ENCODE peak calls at places on chromosomes 13 and 19, in nine cellular contexts. F is heart right ventricle; T is tibial nerve; U is tibial artery; H is suprapubic skin; V is CD4-positive, alpha-beta T cell; I is cardiac muscle cell; Q is AG04450; B is neural progenitor cell. Y is an unnamed sample. For H3K27me3, the result is how much of the 10 kb centered on the place peaks cover.

GRCh38 chr13:108315955-108316354 is 46.4 kb downstream of the TNFSF13B start:
- DNase-seq in F (no peak), T (no peak), U (no peak), H (no peak), V (no peak), I (no peak), Q (no peak), B (no peak), Y (no peak)

GRCh38 chr19:14004619-14005380 is 1.3 kb downstream of the RFX1 start:
- DNase-seq in F (peak), T (peak), U (peak), H (no peak), V (no peak), I (peak), Q (no peak), B (no peak), Y (peak)

GRCh38 chr13:45705936-45706335 is 3.8 kb downstream of the CBY2 start:
- DNase-seq in F (no peak), T (no peak), U (no peak), H (no peak), V (no peak), I (no peak), Q (no peak), B (no peak), Y (no peak)

GRCh38 chr19:6060600-6061391 is 49.5 kb downstream of the RFX2 start:
- DNase-seq in F (no peak), T (no peak), U (peak), H (peak), V (peak), I (no peak), Q (no peak), B (peak), Y (no peak)

GRCh38 chr13:75038315-75038881 is 443.6 kb downstream of the TBC1D4 start:
- DNase-seq in F (no peak), T (no peak), U (no peak), H (no peak), V (no peak), I (no peak), Q (no peak), B (no peak), Y (no peak)

GRCh38 chr13:43686557-43686956 is 100.2 kb downstream of the ENOX1 start:
- DNase-seq in F (peak), T (no peak), U (no peak), H (peak), V (no peak), I (peak), Q (peak), B (no peak), Y (peak)

GRCh38 chr19:34707661-34708060 is 26.4 kb upstream of the ZNF181 start:
- DNase-seq in F (no peak), T (no peak), U (no peak), H (no peak), V (no peak), I (no peak), Q (no peak), B (no peak), Y (no peak)

GRCh38 chr13:44523176-44524017 is 52.7 kb downstream of the TSC22D1 start:
- DNase-seq in F (no peak), T (no peak), U (no peak), H (no peak), V (no peak), I (peak), Q (peak), B (no peak), Y (no peak)

GRCh38 chr13:113018676-113019465 is 49.9 kb downstream of the MCF2L start:
- DNase-seq in F (no peak), T (no peak), U (no peak), H (no peak), V (no peak), I (no peak), Q (no peak), B (no peak), Y (no peak)
- H3K27me3 ChIP-seq in F (under half), T (under half), U (under half), H (under half), V (under half), I (under half), Q (under half), B (under half), Y (under half)

GRCh38 chr19:51944798-51945552 is 17.7 kb downstream of the ZNF613 start:
- DNase-seq in F (no peak), T (no peak), U (no peak), H (no peak), V (no peak), I (no peak), Q (no peak), B (no peak), Y (no peak)
- H3K27ac ChIP-seq in F (no peak), T (no peak), U (no peak), H (no peak), V (no peak), I (no peak), Q (no peak), B (no peak), Y (no peak)

GRCh38 chr19:12991296-12991695 is 4.0 kb upstream of the NFIX start:
- DNase-seq in F (no peak), T (no peak), U (no peak), H (no peak), V (no peak), I (no peak), Q (no peak), B (no peak), Y (no peak)

GRCh38 chr19:12994701-12995595 is at the start of gene NFIX:
- DNase-seq in F (peak), T (peak), U (peak), H (peak), V (peak), I (peak), Q (no peak), B (peak), Y (peak)

GRCh38 chr19:12992729-12993128 is 2.5 kb upstream of the NFIX start:
- DNase-seq in F (no peak), T (no peak), U (no peak), H (no peak), V (no peak), I (no peak), Q (no peak), B (no peak), Y (no peak)

GRCh38 chr19:12995596-12996541 is 594 bp downstream of the NFIX start:
- DNase-seq in F (peak), T (peak), U (no peak), H (peak), V (no peak), I (peak), Q (no peak), B (no peak), Y (no peak)

GRCh38 chr19:12993562-12993961 is 1.7 kb upstream of the NFIX start:
- DNase-seq in F (no peak), T (no peak), U (no peak), H (no peak), V (no peak), I (no peak), Q (no peak), B (no peak), Y (no peak)
- H3K27me3 ChIP-seq in F (under half), T (under half), U (under half), H (under half), V (under half), I (half or more), Q (under half), B (half or more), Y (under half)

DNA sequence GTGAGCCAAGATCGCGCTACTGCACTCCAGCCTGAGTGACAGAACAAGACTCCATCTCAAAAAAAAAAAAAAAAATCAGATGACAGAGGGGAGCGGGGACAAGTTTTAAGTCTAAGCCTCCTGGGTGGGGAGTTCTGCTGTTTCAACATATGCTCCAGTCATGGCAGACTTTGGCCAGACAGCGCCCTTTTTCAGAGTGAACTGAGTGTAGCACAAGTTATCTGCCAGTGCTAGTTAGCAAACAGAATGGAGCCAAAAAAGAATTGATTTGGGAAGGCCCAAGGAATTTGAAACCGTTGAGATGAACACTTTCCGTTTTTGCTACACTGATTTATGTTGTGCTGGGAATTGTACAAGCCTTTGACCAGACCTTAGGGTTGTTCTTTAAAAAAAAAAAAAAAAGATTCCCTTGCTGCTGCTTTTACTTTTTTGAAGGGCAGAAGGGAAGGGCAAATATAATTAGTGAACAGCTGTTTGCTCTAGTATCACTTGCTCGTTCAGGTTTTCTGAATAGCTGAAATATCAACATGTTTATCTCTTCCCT is 5.7 kb downstream of the ACTN4 start:
- DNase-seq in F (no peak), T (no peak), U (peak), H (no peak), V (no peak), I (peak), Q (no peak), B (no peak), Y (no peak)
- H3K27ac ChIP-seq in F (peak), T (peak), U (peak), H (peak), V (no peak), I (peak), Q (no peak), B (no peak), Y (peak)

GRCh38 chr13:99973786-99974185 is 2.2 kb upstream of the ZIC5 start:
- DNase-seq in F (no peak), T (no peak), U (no peak), H (no peak), V (no peak), I (no peak), Q (no peak), B (no peak), Y (no peak)
- H3K27me3 ChIP-seq in F (half or more), T (half or more), U (half or more), H (half or more), V (half or more), I (half or more), Q (half or more), B (half or more), Y (half or more)

DNA sequence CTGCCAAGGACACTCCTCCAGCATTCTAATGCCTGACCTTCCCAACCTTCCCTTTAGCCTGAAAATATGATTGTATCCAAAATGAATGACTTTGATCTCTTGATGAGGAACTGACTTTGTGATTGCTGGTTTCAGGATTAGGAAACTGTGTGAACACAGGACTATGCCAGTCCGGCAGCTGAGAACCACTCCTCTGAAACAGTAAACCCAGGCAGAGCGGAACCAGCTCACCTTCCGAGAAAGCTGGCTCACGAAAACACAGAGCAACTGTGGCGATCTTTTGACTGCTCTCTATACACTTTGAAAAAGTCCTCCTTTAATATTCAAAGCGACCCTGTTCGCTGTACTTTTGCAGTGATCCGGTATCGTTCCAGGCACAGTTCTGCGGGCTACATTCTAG is 258.8 kb upstream of the IRS2 start:
- DNase-seq in F (no peak), T (no peak), U (no peak), H (no peak), V (no peak), I (no peak), Q (no peak), B (no peak), Y (no peak)
- H3K27ac ChIP-seq in F (no peak), T (no peak), U (no peak), H (no peak), V (no peak), I (no peak), Q (no peak), B (no peak), Y (no peak)

DNA sequence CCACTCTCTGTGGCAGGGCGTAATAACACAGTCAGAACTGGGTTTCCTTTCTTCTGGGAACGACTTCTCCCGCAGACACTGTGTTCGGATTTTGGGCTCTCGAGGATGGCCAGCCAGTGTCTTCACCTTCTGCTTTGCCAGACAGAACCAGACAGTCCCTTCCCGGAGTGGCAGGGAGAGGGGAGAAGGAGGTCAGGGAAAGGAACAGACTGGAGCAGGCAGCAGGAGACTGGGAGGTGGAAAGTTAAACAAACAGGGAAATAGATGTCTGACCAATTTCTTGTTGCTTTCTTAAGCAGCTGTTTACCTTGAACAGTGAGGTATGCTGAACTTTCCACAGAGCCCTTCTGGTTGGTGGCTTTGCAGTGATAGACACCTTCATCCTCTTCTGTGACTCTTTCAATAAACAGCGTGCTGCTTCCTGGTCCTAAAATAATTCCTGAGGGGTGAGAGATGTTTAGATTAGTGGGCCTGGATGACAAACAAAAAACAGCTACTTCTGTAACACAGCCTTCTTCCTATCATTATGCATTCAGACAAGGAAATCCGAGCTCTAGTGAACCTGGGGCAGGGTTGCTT is 137.6 kb downstream of the FLT1 start:
- DNase-seq in F (no peak), T (no peak), U (no peak), H (no peak), V (no peak), I (no peak), Q (no peak), B (no peak), Y (no peak)
- H3K27me3 ChIP-seq in F (under half), T (under half), U (under half), H (under half), V (under half), I (under half), Q (under half), B (under half), Y (under half)